ENCODE peak calls at places on chromosomes 4 and X, in six cellular contexts. One of them, this sample, is unnamed.

GRCh38 chrX:97021680-97022079 is 138.0 kb downstream of the RPA4 start:
- DNase-seq in cardiac muscle cell: no peak
- DNase-seq in cerebellar cortex: no peak
- DNase-seq in LoVo: no peak
- DNase-seq in fibroblast of mammary gland: peak
- DNase-seq in KG1: no peak
- DNase-seq in this sample: no peak

GRCh38 chrX:100658936-100659335 is 14.9 kb downstream of the SRPX2 start:
- DNase-seq in cerebellar cortex: no peak
- DNase-seq in LoVo: no peak
- DNase-seq in cardiac muscle cell: no peak
- DNase-seq in KG1: no peak
- DNase-seq in fibroblast of mammary gland: no peak
- DNase-seq in this sample: no peak

GRCh38 chr4:8378776-8379175 is 61.7 kb downstream of the ACOX3 start:
- DNase-seq in KG1: no peak
- DNase-seq in cardiac muscle cell: no peak
- DNase-seq in fibroblast of mammary gland: no peak
- DNase-seq in cerebellar cortex: no peak
- DNase-seq in LoVo: no peak
- DNase-seq in this sample: no peak

GRCh38 chr4:38453253-38453881 is 210.6 kb upstream of the KLF3 start:
- DNase-seq in cerebellar cortex: no peak
- DNase-seq in cardiac muscle cell: no peak
- DNase-seq in KG1: no peak
- DNase-seq in LoVo: no peak
- DNase-seq in fibroblast of mammary gland: no peak
- DNase-seq in this sample: no peak

GRCh38 chrX:15869695-15870094 is 15.1 kb upstream of the AP1S2 start:
- DNase-seq in cardiac muscle cell: no peak
- DNase-seq in fibroblast of mammary gland: no peak
- DNase-seq in cerebellar cortex: no peak
- DNase-seq in LoVo: no peak
- DNase-seq in KG1: no peak
- DNase-seq in this sample: no peak

GRCh38 chr4:119041951-119042560 is 93.6 kb upstream of the MYOZ2 start:
- DNase-seq in fibroblast of mammary gland: peak
- DNase-seq in cerebellar cortex: peak
- DNase-seq in LoVo: peak
- DNase-seq in KG1: peak
- DNase-seq in cardiac muscle cell: peak
- DNase-seq in this sample: peak

GRCh38 chrX:15233416-15234015 is 36.4 kb downstream of the ASB9 start:
- DNase-seq in LoVo: peak
- DNase-seq in fibroblast of mammary gland: peak
- DNase-seq in cardiac muscle cell: no peak
- DNase-seq in cerebellar cortex: no peak
- DNase-seq in KG1: no peak
- DNase-seq in this sample: no peak

GRCh38 chrX:40010550-40011364 is 87.0 kb downstream of the BCOR start:
- DNase-seq in LoVo: no peak
- DNase-seq in cardiac muscle cell: no peak
- DNase-seq in KG1: peak
- DNase-seq in cerebellar cortex: no peak
- DNase-seq in fibroblast of mammary gland: no peak
- DNase-seq in this sample: no peak

GRCh38 chrX:119622356-119623232 is 16.4 kb upstream of the NKRF start:
- DNase-seq in cerebellar cortex: no peak
- DNase-seq in fibroblast of mammary gland: peak
- DNase-seq in KG1: no peak
- DNase-seq in LoVo: no peak
- DNase-seq in cardiac muscle cell: no peak
- DNase-seq in this sample: no peak

GRCh38 chr4:176470671-176471070 is 150.9 kb downstream of the SPCS3 start:
- DNase-seq in KG1: no peak
- DNase-seq in cardiac muscle cell: no peak
- DNase-seq in fibroblast of mammary gland: no peak
- DNase-seq in cerebellar cortex: no peak
- DNase-seq in LoVo: no peak
- DNase-seq in this sample: no peak

GRCh38 chr4:181475781-181476180 is 767.4 kb upstream of the TENM3 start:
- DNase-seq in cerebellar cortex: no peak
- DNase-seq in fibroblast of mammary gland: peak
- DNase-seq in LoVo: no peak
- DNase-seq in cardiac muscle cell: peak
- DNase-seq in KG1: no peak
- DNase-seq in this sample: no peak

GRCh38 chr4:184856277-184856609 is 30.5 kb upstream of the ACSL1 start:
- DNase-seq in cardiac muscle cell: no peak
- DNase-seq in cerebellar cortex: no peak
- DNase-seq in fibroblast of mammary gland: peak
- DNase-seq in KG1: no peak
- DNase-seq in LoVo: no peak
- DNase-seq in this sample: no peak

GRCh38 chr4:17584502-17585213 is 7.7 kb downstream of the LAP3 start:
- DNase-seq in cardiac muscle cell: no peak
- DNase-seq in cerebellar cortex: no peak
- DNase-seq in KG1: no peak
- DNase-seq in LoVo: no peak
- DNase-seq in fibroblast of mammary gland: no peak
- DNase-seq in this sample: no peak

GRCh38 chr4:159010563-159011260 is 92.2 kb upstream of the RAPGEF2 start:
- DNase-seq in cerebellar cortex: peak
- DNase-seq in LoVo: no peak
- DNase-seq in cardiac muscle cell: no peak
- DNase-seq in KG1: no peak
- DNase-seq in fibroblast of mammary gland: peak
- DNase-seq in this sample: peak